ENCODE peak calls at places on chromosomes 12 and 14, in five cellular contexts. One of them, this sample, is unnamed.

GRCh38 chr12:89748791-89749190 is 40.2 kb upstream of the ATP2B1 start:
- DNase-seq in foreskin fibroblast: no peak
- DNase-seq in epithelial cell of esophagus: no peak
- DNase-seq in upper lobe of right lung: no peak
- DNase-seq in cardiac fibroblast: no peak
- DNase-seq in this sample: no peak

GRCh38 chr12:29230800-29231560 is 81.9 kb downstream of the FAR2 start:
- DNase-seq in foreskin fibroblast: no peak
- DNase-seq in epithelial cell of esophagus: peak
- DNase-seq in upper lobe of right lung: no peak
- DNase-seq in cardiac fibroblast: no peak
- DNase-seq in this sample: no peak

GRCh38 chr12:42407306-42407705 is 81.3 kb downstream of the PPHLN1 start:
- DNase-seq in foreskin fibroblast: peak
- DNase-seq in epithelial cell of esophagus: peak
- DNase-seq in upper lobe of right lung: no peak
- DNase-seq in cardiac fibroblast: peak
- DNase-seq in this sample: no peak

GRCh38 chr12:5768171-5768879 is 176.7 kb downstream of the ANO2 start:
- DNase-seq in foreskin fibroblast: no peak
- DNase-seq in epithelial cell of esophagus: no peak
- DNase-seq in upper lobe of right lung: peak
- DNase-seq in cardiac fibroblast: no peak
- DNase-seq in this sample: no peak

GRCh38 chr12:51183816-51184215 is 10.9 kb upstream of the TFCP2 start:
- DNase-seq in foreskin fibroblast: peak
- DNase-seq in epithelial cell of esophagus: no peak
- DNase-seq in upper lobe of right lung: no peak
- DNase-seq in cardiac fibroblast: peak
- DNase-seq in this sample: peak

GRCh38 chr12:117096643-117097042 is 2.6 kb downstream of the TESC start:
- DNase-seq in foreskin fibroblast: no peak
- DNase-seq in epithelial cell of esophagus: no peak
- DNase-seq in upper lobe of right lung: peak
- DNase-seq in cardiac fibroblast: no peak
- DNase-seq in this sample: no peak

GRCh38 chr12:128969480-128970055 is 116.3 kb downstream of the GLT1D1 start:
- DNase-seq in foreskin fibroblast: no peak
- DNase-seq in epithelial cell of esophagus: no peak
- DNase-seq in upper lobe of right lung: peak
- DNase-seq in cardiac fibroblast: no peak
- DNase-seq in this sample: no peak

GRCh38 chr14:74569387-74569786 is 42.6 kb downstream of the LTBP2 start:
- DNase-seq in foreskin fibroblast: no peak
- DNase-seq in epithelial cell of esophagus: no peak
- DNase-seq in upper lobe of right lung: no peak
- DNase-seq in cardiac fibroblast: no peak
- DNase-seq in this sample: peak

GRCh38 chr12:107320031-107320928 is 226.9 kb upstream of the CRY1 start:
- DNase-seq in foreskin fibroblast: peak
- DNase-seq in epithelial cell of esophagus: peak
- DNase-seq in upper lobe of right lung: peak
- DNase-seq in cardiac fibroblast: peak
- DNase-seq in this sample: peak

GRCh38 chr12:52274521-52274920 is at the start of gene KRT86:
- DNase-seq in foreskin fibroblast: no peak
- DNase-seq in epithelial cell of esophagus: no peak
- DNase-seq in upper lobe of right lung: no peak
- DNase-seq in cardiac fibroblast: no peak
- DNase-seq in this sample: no peak

GRCh38 chr12:30974746-30975500 is 48.4 kb downstream of the TSPAN11 start:
- DNase-seq in foreskin fibroblast: no peak
- DNase-seq in epithelial cell of esophagus: no peak
- DNase-seq in upper lobe of right lung: no peak
- DNase-seq in cardiac fibroblast: no peak
- DNase-seq in this sample: no peak

GRCh38 chr14:37565550-37565949 is 29.5 kb downstream of the FOXA1 start:
- DNase-seq in foreskin fibroblast: no peak
- DNase-seq in epithelial cell of esophagus: no peak
- DNase-seq in upper lobe of right lung: no peak
- DNase-seq in cardiac fibroblast: no peak
- DNase-seq in this sample: no peak

GRCh38 chr12:68264864-68265256 is 11.5 kb upstream of the IL22 start:
- DNase-seq in foreskin fibroblast: peak
- DNase-seq in epithelial cell of esophagus: no peak
- DNase-seq in upper lobe of right lung: no peak
- DNase-seq in cardiac fibroblast: peak
- DNase-seq in this sample: peak

GRCh38 chr14:101843665-101844064 is 82.2 kb downstream of the PPP2R5C start:
- DNase-seq in foreskin fibroblast: peak
- DNase-seq in epithelial cell of esophagus: no peak
- DNase-seq in upper lobe of right lung: no peak
- DNase-seq in cardiac fibroblast: no peak
- DNase-seq in this sample: no peak

GRCh38 chr12:20629414-20630156 is 65.5 kb upstream of the SLCO1C1 start:
- DNase-seq in foreskin fibroblast: peak
- DNase-seq in epithelial cell of esophagus: peak
- DNase-seq in upper lobe of right lung: no peak
- DNase-seq in cardiac fibroblast: peak
- DNase-seq in this sample: peak

GRCh38 chr12:49138999-49139398 is 7.8 kb upstream of the TUBA1B start:
- DNase-seq in foreskin fibroblast: no peak
- DNase-seq in epithelial cell of esophagus: no peak
- DNase-seq in upper lobe of right lung: no peak
- DNase-seq in cardiac fibroblast: no peak
- DNase-seq in this sample: no peak

GRCh38 chr14:95452176-95452889 is 64.1 kb downstream of the SYNE3 start:
- DNase-seq in foreskin fibroblast: peak
- DNase-seq in epithelial cell of esophagus: peak
- DNase-seq in upper lobe of right lung: no peak
- DNase-seq in cardiac fibroblast: peak
- DNase-seq in this sample: peak

GRCh38 chr12:91109148-91109564 is 2.1 kb downstream of the LUM start:
- DNase-seq in foreskin fibroblast: peak
- DNase-seq in epithelial cell of esophagus: peak
- DNase-seq in upper lobe of right lung: peak
- DNase-seq in cardiac fibroblast: peak
- DNase-seq in this sample: peak

GRCh38 chr12:112985655-112986290 is 7.5 kb downstream of the OAS2 start:
- DNase-seq in foreskin fibroblast: no peak
- DNase-seq in epithelial cell of esophagus: peak
- DNase-seq in upper lobe of right lung: no peak
- DNase-seq in cardiac fibroblast: no peak
- DNase-seq in this sample: no peak

DNA sequence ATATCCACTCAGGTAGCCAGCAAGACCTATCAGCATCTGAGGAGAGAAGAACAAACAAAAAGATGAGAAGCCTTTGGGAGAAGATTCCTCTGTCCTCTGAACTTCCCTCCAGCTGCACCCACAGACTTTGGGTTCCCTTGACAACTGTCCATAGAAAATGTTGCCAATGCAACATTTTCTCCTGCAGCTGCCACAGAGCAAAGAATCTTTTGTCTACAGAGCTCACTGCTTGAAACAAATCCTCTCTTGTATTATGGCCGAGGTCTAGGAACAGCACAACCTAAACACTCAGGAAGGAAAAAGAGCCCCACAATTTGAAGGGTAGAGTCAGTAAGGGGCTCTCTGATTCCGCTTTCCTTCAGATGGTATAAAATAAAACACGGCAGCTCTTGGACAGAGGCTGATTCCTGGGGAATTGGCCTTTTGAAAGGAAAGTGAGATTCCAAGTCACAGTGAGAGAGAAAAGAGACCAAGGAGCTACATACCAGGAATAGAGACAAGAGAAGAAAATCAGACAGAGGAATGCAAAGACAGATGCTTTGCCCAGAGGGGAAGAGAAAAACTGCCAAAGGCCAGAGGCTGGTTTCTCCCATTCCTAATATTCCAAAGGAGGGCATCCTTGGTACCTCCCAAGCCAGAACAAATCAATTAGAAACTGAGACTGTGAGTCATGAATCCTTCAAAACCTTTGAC is 14.1 kb downstream of the POMT2 start:
- DNase-seq in foreskin fibroblast: peak
- DNase-seq in epithelial cell of esophagus: no peak
- DNase-seq in upper lobe of right lung: no peak
- DNase-seq in cardiac fibroblast: no peak
- DNase-seq in this sample: no peak
- H3K4me3 ChIP-seq in foreskin fibroblast: no peak
- H3K4me3 ChIP-seq in epithelial cell of esophagus: no peak
- H3K4me3 ChIP-seq in upper lobe of right lung: no peak
- H3K4me3 ChIP-seq in cardiac fibroblast: no peak
- H3K4me3 ChIP-seq in this sample: no peak

DNA sequence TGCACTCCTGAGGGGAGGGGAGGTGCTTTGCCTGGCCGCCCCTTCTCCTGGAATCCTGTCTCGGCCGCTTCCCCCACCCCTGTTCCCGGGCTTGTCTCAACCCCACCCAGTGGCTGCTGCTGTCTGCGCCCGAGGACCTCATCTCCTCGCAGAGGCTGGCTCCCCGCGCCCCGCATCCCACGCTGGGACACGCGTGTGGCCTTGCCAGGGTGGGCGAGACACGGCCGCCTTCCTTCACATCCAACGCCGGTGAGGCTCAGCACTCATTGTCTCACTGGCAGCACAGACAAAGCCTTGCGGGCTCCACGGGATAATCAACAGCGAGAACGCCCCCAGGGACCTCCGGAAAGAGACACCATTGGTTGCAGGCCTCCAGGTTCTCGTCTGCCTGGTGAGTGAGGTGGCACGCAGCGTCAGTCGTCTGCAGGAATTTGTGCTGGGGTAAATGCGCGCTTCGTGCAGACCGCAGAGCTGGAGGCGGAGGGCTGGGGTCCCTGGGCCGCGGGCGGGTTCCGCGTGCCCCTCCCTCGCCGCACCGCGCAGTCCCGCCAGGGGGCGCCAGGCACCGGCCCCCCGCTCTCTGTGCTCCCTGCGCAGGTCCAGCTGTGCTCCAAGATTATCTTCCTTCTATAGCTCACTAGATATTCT is 26.8 kb downstream of the CCDC177 start:
- DNase-seq in foreskin fibroblast: peak
- DNase-seq in epithelial cell of esophagus: no peak
- DNase-seq in upper lobe of right lung: no peak
- DNase-seq in cardiac fibroblast: peak
- DNase-seq in this sample: no peak
- TF ChIP-seq CTCF in foreskin fibroblast: peak
- TF ChIP-seq CTCF in epithelial cell of esophagus: peak
- TF ChIP-seq CTCF in upper lobe of right lung: peak
- TF ChIP-seq CTCF in cardiac fibroblast: peak
- TF ChIP-seq CTCF in this sample: peak

DNA sequence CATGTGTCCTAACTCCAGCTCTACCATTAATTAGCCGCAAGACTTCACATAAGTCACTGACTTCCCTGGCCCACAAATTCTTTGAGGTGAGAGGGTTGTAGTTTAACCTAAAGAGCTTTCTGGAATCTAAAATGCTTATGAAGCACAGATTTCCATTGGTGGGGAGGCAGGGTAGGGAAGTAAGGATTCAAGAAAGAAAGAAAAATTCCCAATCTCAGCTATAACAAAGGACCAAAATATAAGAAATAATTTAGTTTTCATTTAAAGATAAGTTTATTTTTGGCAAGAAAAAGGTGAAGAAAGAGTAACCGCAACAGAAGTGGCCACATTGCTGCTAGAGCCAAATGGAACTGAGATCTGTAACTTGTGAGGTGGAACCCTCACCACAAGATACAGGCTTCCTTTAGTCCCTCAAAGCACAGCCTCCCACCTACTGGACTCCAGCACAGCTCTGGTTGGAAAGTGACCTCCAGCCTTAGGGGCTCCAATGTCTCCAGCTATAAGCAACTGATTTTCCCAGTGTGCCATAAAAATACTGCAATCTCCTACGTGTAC is 23.6 kb downstream of the DAD1 start:
- DNase-seq in foreskin fibroblast: no peak
- DNase-seq in epithelial cell of esophagus: no peak
- DNase-seq in upper lobe of right lung: no peak
- DNase-seq in cardiac fibroblast: no peak
- DNase-seq in this sample: no peak
- H3K4me3 ChIP-seq in foreskin fibroblast: no peak
- H3K4me3 ChIP-seq in epithelial cell of esophagus: no peak
- H3K4me3 ChIP-seq in upper lobe of right lung: no peak
- H3K4me3 ChIP-seq in cardiac fibroblast: no peak
- H3K4me3 ChIP-seq in this sample: no peak

GRCh38 chr12:119301367-119301766 is 33.2 kb upstream of the CCDC60 start:
- DNase-seq in foreskin fibroblast: no peak
- DNase-seq in epithelial cell of esophagus: no peak
- DNase-seq in upper lobe of right lung: no peak
- DNase-seq in cardiac fibroblast: no peak
- DNase-seq in this sample: no peak
- TF ChIP-seq CTCF in foreskin fibroblast: no peak
- TF ChIP-seq CTCF in epithelial cell of esophagus: no peak
- TF ChIP-seq CTCF in upper lobe of right lung: no peak
- TF ChIP-seq CTCF in cardiac fibroblast: no peak
- TF ChIP-seq CTCF in this sample: no peak

DNA sequence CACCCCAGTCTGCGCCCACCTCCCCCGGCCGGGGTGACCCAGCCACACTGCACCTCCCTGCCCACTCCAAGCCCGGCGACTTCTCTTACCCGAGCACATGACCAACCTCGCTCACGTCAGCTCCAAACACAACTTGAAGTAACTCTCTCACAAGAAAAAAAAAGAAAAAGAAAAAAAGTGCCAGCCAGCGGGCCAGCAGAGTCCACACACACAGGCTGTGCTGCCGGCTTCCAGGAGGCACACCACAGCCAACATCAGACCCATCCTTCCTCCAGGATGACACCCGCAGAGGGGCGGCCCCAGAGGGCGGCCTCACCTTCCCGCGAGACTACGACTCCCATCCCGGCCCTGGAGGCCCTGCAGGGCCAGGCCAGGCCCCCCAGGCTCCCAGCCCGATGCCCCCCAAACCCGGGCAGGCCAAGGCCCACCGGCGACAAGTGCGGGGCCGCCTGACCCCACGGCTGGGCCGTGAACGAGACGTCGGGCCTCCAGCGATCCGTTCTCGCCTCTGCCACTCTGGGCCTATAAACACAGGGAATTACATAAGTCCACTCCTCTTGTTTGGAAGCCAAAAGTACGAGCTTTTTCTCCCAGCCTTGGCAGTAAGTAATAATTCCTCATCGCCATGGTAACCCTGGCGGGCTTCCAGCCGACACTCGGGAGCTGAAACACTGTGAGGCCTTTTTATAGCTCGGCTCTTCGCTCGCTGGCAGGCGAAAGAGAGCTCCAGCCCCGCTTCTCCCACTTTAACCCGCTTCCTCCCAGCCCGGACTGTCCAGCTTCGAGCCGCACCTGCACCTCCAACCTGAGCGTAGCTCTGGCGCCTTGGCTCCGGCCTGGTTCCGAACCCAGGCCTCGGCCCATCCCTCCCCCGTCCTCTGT is 49.1 kb downstream of the NCOR2 start:
- DNase-seq in foreskin fibroblast: peak
- DNase-seq in epithelial cell of esophagus: peak
- DNase-seq in upper lobe of right lung: peak
- DNase-seq in cardiac fibroblast: peak
- DNase-seq in this sample: peak
- H3K4me3 ChIP-seq in foreskin fibroblast: peak
- H3K4me3 ChIP-seq in epithelial cell of esophagus: peak
- H3K4me3 ChIP-seq in upper lobe of right lung: peak
- H3K4me3 ChIP-seq in cardiac fibroblast: peak
- H3K4me3 ChIP-seq in this sample: peak